ENCODE peak calls at places on chromosomes 3 and 15, in six cellular contexts. T is A549, A is fibroblast of mammary gland, D is mesothelial cell of epicardium, C is NB4, O is pancreas. I is an unnamed sample.

GRCh38 chr3:54120657-54121403 is 1.5 kb upstream of the CACNA2D3 start:
- DNase-seq in A (no peak), T (peak; percentile 3), C (no peak), D (no peak), O (peak; percentile 71), I (peak; percentile 33)

GRCh38 chr3:47005212-47006144 is 26.0 kb downstream of the NBEAL2 start:
- DNase-seq in A (no peak), D (no peak), C (no peak), O (peak; percentile 68), T (no peak), I (peak; percentile 7)

GRCh38 chr15:94098877-94099606 is 132.3 kb upstream of the MCTP2 start:
- DNase-seq in O (no peak), D (no peak), C (no peak), A (no peak), T (no peak), I (no peak)

GRCh38 chr3:71247221-71247947 is 336.1 kb downstream of the FOXP1 start:
- DNase-seq in A (peak; percentile 66), D (no peak), T (peak; percentile 71), C (peak; percentile 25), O (no peak), I (no peak)

GRCh38 chr3:143464850-143465249 is 345.3 kb downstream of the CHST2 start:
- DNase-seq in O (peak; percentile 48), C (no peak), A (peak; percentile 75), D (no peak), T (peak; percentile 15), I (no peak)

GRCh38 chr3:178393833-178394232 is 142.4 kb upstream of the KCNMB2 start:
- DNase-seq in T (no peak), A (peak; percentile 85), O (no peak), C (no peak), D (no peak), I (no peak)

GRCh38 chr15:96337991-96338771 is 7.7 kb downstream of the NR2F2 start:
- DNase-seq in T (no peak), D (no peak), O (no peak), A (peak; percentile 24), C (no peak), I (no peak)

GRCh38 chr3:12972043-12972442 is 101.2 kb downstream of the IQSEC1 start:
- DNase-seq in A (no peak), D (no peak), O (no peak), C (peak; percentile 56), T (no peak), I (no peak)

GRCh38 chr3:50574280-50574831 is 5.0 kb downstream of the HEMK1 start:
- DNase-seq in A (no peak), T (no peak), O (peak; percentile 38), C (no peak), D (no peak), I (no peak)

GRCh38 chr15:73620078-73620477 is 13.1 kb downstream of the NPTN start:
- DNase-seq in A (no peak), O (no peak), C (no peak), T (no peak), D (no peak), I (no peak)

GRCh38 chr3:126391631-126392030 is 3.1 kb upstream of the CFAP100 start:
- DNase-seq in T (no peak), C (no peak), O (no peak), A (no peak), D (no peak), I (no peak)

GRCh38 chr3:186871403-186871924 is 29.0 kb downstream of the ADIPOQ start:
- DNase-seq in A (no peak), T (no peak), C (peak; percentile 32), O (no peak), D (no peak), I (no peak)

GRCh38 chr15:73172508-73172907 is 120.2 kb downstream of the NEO1 start:
- DNase-seq in C (no peak), A (no peak), O (no peak), D (no peak), T (no peak), I (no peak)

GRCh38 chr3:144343777-144344176 is 372.2 kb downstream of the DIPK2A start:
- DNase-seq in O (no peak), T (no peak), C (no peak), D (no peak), A (no peak), I (no peak)

GRCh38 chr15:66107070-66107469 is 146.5 kb downstream of the MEGF11 start:
- DNase-seq in T (no peak), D (no peak), C (no peak), A (no peak), O (no peak), I (no peak)

GRCh38 chr3:79361748-79362378 is 405.9 kb downstream of the ROBO1 start:
- DNase-seq in O (no peak), T (peak; percentile 42), A (peak; percentile 61), C (peak; percentile 41), D (no peak), I (no peak)

GRCh38 chr15:61228025-61228901 is 839 bp downstream of the RORA start:
- DNase-seq in A (peak; percentile 40), C (no peak), O (peak; percentile 60), T (peak; percentile 19), D (peak; percentile 28), I (peak; percentile 26)

GRCh38 chr15:98900382-98900781 is 107.2 kb downstream of the PGPEP1L start:
- DNase-seq in C (no peak), A (peak; percentile 59), T (no peak), D (no peak), O (no peak), I (no peak)

GRCh38 chr15:81265256-81265943 is 58.5 kb downstream of the STARD5 start:
- DNase-seq in D (no peak), T (no peak), C (no peak), A (no peak), O (no peak), I (peak; percentile 12)

GRCh38 chr3:159634414-159634813 is 354.2 kb upstream of the IL12A start:
- DNase-seq in O (no peak), T (peak; percentile 83), D (no peak), C (no peak), A (peak; percentile 25), I (no peak)

GRCh38 chr3:12097972-12098371 is 60.7 kb downstream of the TIMP4 start:
- DNase-seq in C (no peak), O (no peak), D (no peak), T (no peak), A (peak; percentile 4), I (no peak)

GRCh38 chr15:40252438-40253178 is 13.7 kb downstream of the PAK6 start:
- DNase-seq in C (no peak), T (no peak), O (peak; percentile 87), A (no peak), D (no peak), I (no peak)

GRCh38 chr3:188282871-188283270 is 128.9 kb downstream of the LPP start:
- DNase-seq in A (no peak), C (no peak), O (no peak), D (no peak), T (no peak), I (no peak)

GRCh38 chr3:188286087-188286513 is 132.1 kb downstream of the LPP start:
- DNase-seq in A (peak; percentile 100), O (no peak), C (no peak), T (peak; percentile 52), D (no peak), I (no peak)

GRCh38 chr3:188284455-188285212 is 130.7 kb downstream of the LPP start:
- DNase-seq in A (no peak), T (no peak), O (no peak), D (no peak), C (no peak), I (no peak)

GRCh38 chr3:188280627-188281026 is 126.7 kb downstream of the LPP start:
- DNase-seq in D (no peak), C (no peak), T (no peak), O (no peak), A (no peak), I (no peak)

GRCh38 chr3:188283347-188283746 is 129.4 kb downstream of the LPP start:
- DNase-seq in A (peak; percentile 77), O (no peak), C (peak; percentile 11), T (no peak), D (no peak), I (no peak)
- TF ChIP-seq CTCF in A (peak; percentile 35), O (no peak), C (no peak), T (no peak), D (no peak), I (no peak)

DNA sequence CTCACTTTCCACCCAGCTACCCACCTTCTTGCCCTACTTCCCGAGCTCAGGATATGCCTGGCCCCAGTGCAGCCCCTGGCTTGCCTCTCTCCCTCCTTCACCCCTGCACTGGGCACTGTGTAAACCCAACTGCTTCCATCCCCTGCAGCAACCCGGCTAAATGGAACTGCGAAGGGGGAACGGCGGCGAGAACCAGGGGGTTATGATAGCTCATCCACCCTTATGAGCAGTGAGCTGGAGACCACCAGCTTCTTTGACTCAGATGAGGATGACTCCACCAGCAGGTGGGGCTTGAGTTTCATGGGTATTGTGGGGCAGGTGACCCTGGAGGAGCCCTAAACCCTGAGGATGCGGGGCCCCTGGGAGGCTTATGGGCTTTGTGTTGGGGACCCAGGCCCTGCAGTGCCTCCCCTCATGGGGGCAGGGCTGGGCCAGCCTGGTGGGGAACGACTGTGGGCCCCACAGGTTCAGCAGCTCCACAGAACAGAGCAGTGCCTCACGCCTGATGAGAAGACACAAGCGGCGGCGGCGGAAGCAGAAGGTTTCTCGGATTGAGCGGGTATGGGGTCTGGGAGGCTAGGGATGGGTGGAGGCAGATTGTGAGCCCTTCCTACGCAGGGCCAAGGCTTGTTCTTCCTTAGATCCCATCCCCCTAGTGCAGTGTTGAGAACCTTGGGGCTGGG is 9.6 kb downstream of the DVL3 start:
- DNase-seq in C (no peak), T (no peak), D (no peak), A (no peak), O (no peak), I (no peak)
- TF ChIP-seq CTCF in C (no peak), T (no peak), D (no peak), A (no peak), O (no peak), I (no peak)

GRCh38 chr3:80682951-80683350 is 915.2 kb upstream of the ROBO1 start:
- DNase-seq in D (no peak), C (no peak), T (no peak), A (no peak), O (no peak), I (no peak)

DNA sequence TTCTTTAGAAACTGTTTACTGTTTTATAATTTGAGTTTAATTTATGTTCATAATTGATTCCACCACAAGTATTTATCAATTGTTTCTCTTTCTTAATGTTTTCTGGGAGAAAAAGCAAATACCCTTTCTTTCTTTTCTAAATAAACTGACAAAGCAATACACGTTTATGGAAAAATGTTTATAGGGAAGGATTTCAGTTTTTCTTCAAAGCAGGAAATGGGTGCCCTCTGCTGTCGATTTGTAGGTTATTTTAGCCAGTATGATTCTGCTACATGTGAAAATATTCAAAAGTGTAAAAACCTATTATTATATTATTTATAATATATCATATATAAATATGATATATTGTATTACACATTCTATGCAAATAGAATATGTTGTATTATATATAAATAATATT is 921.0 kb upstream of the ROBO1 start:
- DNase-seq in D (no peak), T (peak; percentile 52), A (peak; percentile 10), O (no peak), C (peak; percentile 11), I (no peak)
- TF ChIP-seq CTCF in D (peak; percentile 28), T (peak; percentile 49), A (peak; percentile 25), O (no peak), C (no peak), I (peak; percentile 22)

DNA sequence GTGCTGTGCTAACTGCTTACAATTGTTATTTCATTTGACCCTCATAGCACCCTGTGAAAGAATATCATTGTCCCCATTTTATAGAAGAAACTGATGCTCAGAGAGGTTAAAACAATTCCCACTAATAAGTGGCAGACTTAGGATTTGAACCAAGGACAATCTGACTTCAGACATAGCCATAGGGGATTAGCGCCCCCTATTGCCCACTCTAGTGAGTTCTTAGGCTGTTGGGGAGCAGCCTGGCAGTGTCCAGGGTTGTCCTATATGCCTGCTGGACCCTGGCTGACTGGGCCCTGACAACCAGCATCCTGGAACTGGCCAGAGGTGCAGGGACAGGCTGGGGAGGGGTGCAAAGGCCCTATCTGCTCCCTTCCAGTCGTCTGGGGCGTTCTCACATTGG is 15.4 kb downstream of the DPH3 start:
- DNase-seq in T (peak; percentile 70), C (peak; percentile 51), A (peak; percentile 63), D (no peak), O (no peak), I (peak; percentile 58)
- TF ChIP-seq CTCF in T (peak; percentile 57), C (peak; percentile 61), A (peak; percentile 63), D (no peak), O (no peak), I (peak; percentile 61)

I was measured in endothelial cell.